ENCODE peak calls at places on chromosomes 13 and 19, in five cellular contexts. Z is MM.1S, Q is K562, D is kidney, S is neural progenitor cell. I is an unnamed sample.
A peak's percentile ranks its signal among the peaks of the same experiment; 100 is the strongest.

GRCh38 chr19:2101417-2102335 is 5.0 kb downstream of the IZUMO4 start:
- DNase-seq in Z (no peak), Q (no peak), D (no peak), S (no peak), I (no peak)

GRCh38 chr13:45068036-45069001 is 52.0 kb upstream of the GTF2F2 start:
- DNase-seq in Z (no peak), Q (no peak), D (no peak), S (no peak), I (no peak)

GRCh38 chr19:2624537-2625091 is 77.9 kb downstream of the GNG7 start:
- DNase-seq in Z (no peak), Q (no peak), D (peak; percentile 94), S (peak; percentile 43), I (peak; percentile 91)

GRCh38 chr19:3034194-3034844 is 5.2 kb upstream of the TLE2 start:
- DNase-seq in Z (no peak), Q (no peak), D (no peak), S (peak; percentile 20), I (no peak)

GRCh38 chr13:49307365-49307764 is 59.6 kb downstream of the CDADC1 start:
- DNase-seq in Z (no peak), Q (no peak), D (no peak), S (no peak), I (no peak)

GRCh38 chr19:11038511-11038910 is 50.8 kb upstream of the LDLR start:
- DNase-seq in Z (no peak), Q (no peak), D (no peak), S (no peak), I (no peak)

GRCh38 chr13:82458169-82458568 is 1424.1 kb downstream of the SLITRK1 start:
- DNase-seq in Z (peak; percentile 52), Q (no peak), D (peak; percentile 41), S (no peak), I (no peak)

GRCh38 chr13:112685856-112686255 is 4.0 kb upstream of the ATP11A start:
- DNase-seq in Z (no peak), Q (no peak), D (peak; percentile 84), S (no peak), I (peak; percentile 20)

GRCh38 chr19:45451181-45451849 is 16.5 kb upstream of the FOSB start:
- DNase-seq in Z (peak; percentile 80), Q (no peak), D (no peak), S (no peak), I (peak; percentile 69)

GRCh38 chr13:88745013-88745412 is 1073.8 kb downstream of the SLITRK5 start:
- DNase-seq in Z (no peak), Q (no peak), D (no peak), S (no peak), I (no peak)

GRCh38 chr19:8324186-8325050 is 3.1 kb downstream of the RPS28 start:
- DNase-seq in Z (peak; percentile 21), Q (no peak), D (no peak), S (no peak), I (peak; percentile 79)

GRCh38 chr19:1913781-1914577 is 8.8 kb downstream of the ADAT3 start:
- DNase-seq in Z (no peak), Q (no peak), D (peak; percentile 94), S (no peak), I (no peak)

GRCh38 chr19:10356431-10356830 is 17.0 kb upstream of the ICAM3 start:
- DNase-seq in Z (no peak), Q (no peak), D (no peak), S (no peak), I (no peak)

GRCh38 chr13:51714663-51715168 is 89.2 kb downstream of the DHRS12 start:
- DNase-seq in Z (peak; percentile 19), Q (no peak), D (no peak), S (no peak), I (no peak)

GRCh38 chr19:51547397-51548212 is 16.1 kb upstream of the SIGLEC6 start:
- DNase-seq in Z (no peak), Q (peak; percentile 56), D (no peak), S (no peak), I (no peak)

GRCh38 chr19:38020331-38020730 is 113.3 kb downstream of the SIPA1L3 start:
- DNase-seq in Z (no peak), Q (no peak), D (no peak), S (no peak), I (no peak)

DNA sequence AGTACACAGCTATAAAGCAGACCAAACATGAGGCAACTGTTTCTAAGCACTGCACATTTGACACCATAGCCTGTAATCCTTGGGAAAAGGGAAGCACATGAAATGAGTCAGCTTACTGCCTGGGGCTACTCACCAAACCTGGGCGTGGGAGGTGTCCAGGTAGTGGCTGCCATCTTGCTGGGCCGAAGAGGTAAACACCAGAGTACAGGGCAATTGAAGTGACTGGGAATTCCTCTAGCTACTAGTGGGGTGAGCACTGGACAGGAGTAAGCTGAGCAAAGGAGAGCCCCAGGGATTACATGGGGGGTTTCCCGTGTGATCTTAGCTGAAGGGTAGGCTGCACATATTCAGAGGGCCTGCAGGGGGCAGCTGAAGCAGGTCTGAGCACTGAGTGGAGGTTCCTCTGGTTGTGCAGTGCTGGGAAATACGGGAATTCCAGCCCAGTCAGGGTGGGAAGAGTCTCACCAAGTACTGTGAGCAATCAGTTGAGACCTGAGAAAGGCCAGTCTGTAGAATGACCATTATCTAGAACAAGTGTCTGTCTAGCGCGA is 140.5 kb downstream of the SLC7A1 start:
- DNase-seq in Z (no peak), Q (peak; percentile 37), D (no peak), S (peak; percentile 11), I (peak; percentile 62)
- TF ChIP-seq CTCF in Z (peak; percentile 34), Q (peak; percentile 64), D (no peak), S (peak; percentile 42), I (peak; percentile 72)

GRCh38 chr19:12526542-12526941 is 24.7 kb downstream of the ZNF564 start:
- DNase-seq in Z (no peak), Q (no peak), D (no peak), S (no peak), I (no peak)
- H3K4me3 ChIP-seq in Z (no peak overlapping the region), Q (no peak overlapping the region), D (peak overlapping the region; percentile 43), S (peak overlapping the region; percentile 15), I (peak overlapping the region; percentile 79)

GRCh38 chr19:5700455-5701092 is 10.5 kb downstream of the RPL36 start:
- DNase-seq in Z (no peak), Q (no peak), D (no peak), S (no peak), I (no peak)

GRCh38 chr19:5696196-5697021 is 6.3 kb downstream of the RPL36 start:
- DNase-seq in Z (peak; percentile 2), Q (no peak), D (no peak), S (no peak), I (peak; percentile 62)

GRCh38 chr19:5697022-5697889 is 7.2 kb downstream of the RPL36 start:
- DNase-seq in Z (no peak), Q (no peak), D (no peak), S (no peak), I (peak; percentile 56)

GRCh38 chr19:5697890-5698634 is 8.0 kb downstream of the RPL36 start:
- DNase-seq in Z (no peak), Q (no peak), D (no peak), S (no peak), I (peak; percentile 51)

GRCh38 chr19:5698635-5699422 is 8.7 kb downstream of the RPL36 start:
- DNase-seq in Z (no peak), Q (no peak), D (no peak), S (no peak), I (peak; percentile 43)
- H3K9ac ChIP-seq in Z (no peak overlapping the region), Q (no peak overlapping the region), D (no peak overlapping the region), S (no peak overlapping the region), I (no peak overlapping the region)

DNA sequence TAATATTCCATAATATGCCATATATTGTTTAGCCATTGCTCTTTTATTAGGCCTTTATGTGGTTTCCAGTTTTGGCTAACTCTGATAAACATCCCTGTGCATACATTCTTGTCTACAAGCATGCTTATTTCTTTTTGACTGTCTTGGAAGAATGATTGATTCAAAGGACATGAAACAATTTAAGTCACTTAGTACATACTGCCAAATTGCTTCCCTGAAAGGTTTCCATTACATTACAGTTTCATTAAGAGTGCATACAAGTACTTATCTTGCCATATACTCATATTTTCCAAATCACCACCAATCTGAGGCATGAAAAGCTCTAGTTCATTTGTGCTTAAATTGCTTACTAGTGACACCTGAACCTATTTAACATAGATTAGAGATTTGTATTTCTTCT is 113.9 kb downstream of the OXGR1 start:
- DNase-seq in Z (no peak), Q (no peak), D (no peak), S (no peak), I (no peak)
- TF ChIP-seq CTCF in Z (no peak), Q (no peak), D (no peak), S (no peak), I (no peak)

DNA sequence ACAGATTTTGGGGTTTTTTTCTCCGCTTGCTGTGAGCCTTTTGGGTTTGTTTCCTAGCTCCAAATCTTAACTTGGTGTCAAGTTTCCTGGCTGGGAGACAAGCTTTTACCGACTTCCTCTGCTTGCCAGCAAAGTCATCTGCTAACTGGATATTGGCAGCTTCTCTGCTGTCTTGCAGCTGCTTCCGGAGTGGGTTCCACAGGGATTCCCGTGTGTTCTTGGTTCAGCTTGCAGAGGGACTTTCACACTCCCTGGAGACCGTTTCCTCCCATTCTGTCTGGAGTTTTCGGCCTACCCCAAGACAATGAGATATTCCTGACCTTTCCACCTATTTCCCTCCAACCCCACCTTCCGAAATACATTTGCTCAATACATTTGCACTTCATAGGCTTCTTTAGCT is 2.2 kb upstream of the COLGALT1 start:
- DNase-seq in Z (no peak), Q (no peak), D (no peak), S (peak; percentile 15), I (no peak)
- H3K4me3 ChIP-seq in Z (no peak overlapping the region), Q (no peak overlapping the region), D (no peak overlapping the region), S (no peak overlapping the region), I (no peak overlapping the region)

I was measured in endodermal cell.